ENCODE peak calls at places on chromosomes 11 and 22, in four cellular contexts. One of them, this sample, is unnamed.

GRCh38 chr11:115944596-115944995 is 440.4 kb upstream of the CADM1 start:
- DNase-seq in HepG2: no peak
- DNase-seq in GM12891: no peak
- DNase-seq in H1: no peak
- DNase-seq in this sample: no peak

GRCh38 chr22:32754413-32755041 is 47.0 kb upstream of the TIMP3 start:
- DNase-seq in HepG2: peak
- DNase-seq in GM12891: no peak
- DNase-seq in H1: no peak
- DNase-seq in this sample: no peak

GRCh38 chr11:71086687-71087258 is 165.6 kb downstream of the SHANK2 start:
- DNase-seq in HepG2: peak
- DNase-seq in GM12891: no peak
- DNase-seq in H1: peak
- DNase-seq in this sample: no peak

GRCh38 chr11:22875869-22876473 is 15.7 kb upstream of the CCDC179 start:
- DNase-seq in HepG2: peak
- DNase-seq in GM12891: peak
- DNase-seq in H1: no peak
- DNase-seq in this sample: peak

GRCh38 chr22:22360014-22360413 is 115.4 kb downstream of the VPREB1 start:
- DNase-seq in HepG2: no peak
- DNase-seq in GM12891: no peak
- DNase-seq in H1: no peak
- DNase-seq in this sample: no peak

GRCh38 chr11:122697636-122698167 is 42.2 kb downstream of the UBASH3B start:
- DNase-seq in HepG2: no peak
- DNase-seq in GM12891: peak
- DNase-seq in H1: no peak
- DNase-seq in this sample: peak

GRCh38 chr11:27396259-27396839 is 33.3 kb upstream of the CCDC34 start:
- DNase-seq in HepG2: peak
- DNase-seq in GM12891: no peak
- DNase-seq in H1: no peak
- DNase-seq in this sample: no peak

GRCh38 chr11:99325807-99326206 is 305.1 kb downstream of the CNTN5 start:
- DNase-seq in HepG2: peak
- DNase-seq in GM12891: no peak
- DNase-seq in H1: peak
- DNase-seq in this sample: no peak

GRCh38 chr11:73916435-73916834 is 34.4 kb upstream of the DNAJB13 start:
- DNase-seq in HepG2: no peak
- DNase-seq in GM12891: no peak
- DNase-seq in H1: no peak
- DNase-seq in this sample: no peak

GRCh38 chr22:36347094-36347493 is 40.7 kb downstream of the MYH9 start:
- DNase-seq in HepG2: no peak
- DNase-seq in GM12891: no peak
- DNase-seq in H1: no peak
- DNase-seq in this sample: no peak

GRCh38 chr22:25051983-25052710 is 99.6 kb downstream of the KIAA1671 start:
- DNase-seq in HepG2: peak
- DNase-seq in GM12891: no peak
- DNase-seq in H1: no peak
- DNase-seq in this sample: no peak

GRCh38 chr22:42747701-42748513 is 27.2 kb upstream of the A4GALT start:
- DNase-seq in HepG2: peak
- DNase-seq in GM12891: no peak
- DNase-seq in H1: no peak
- DNase-seq in this sample: no peak

GRCh38 chr11:57903441-57904123 is 120.1 kb upstream of the OR9Q1 start:
- DNase-seq in HepG2: no peak
- DNase-seq in GM12891: peak
- DNase-seq in H1: no peak
- DNase-seq in this sample: peak

GRCh38 chr11:18393581-18394299 is 623 bp upstream of the LDHA start:
- DNase-seq in HepG2: no peak
- DNase-seq in GM12891: no peak
- DNase-seq in H1: no peak
- DNase-seq in this sample: no peak

GRCh38 chr11:45146072-45147016 is at the start of gene PRDM11:
- DNase-seq in HepG2: no peak
- DNase-seq in GM12891: peak
- DNase-seq in H1: no peak
- DNase-seq in this sample: no peak

GRCh38 chr11:118415051-118415738 is 13.8 kb downstream of the ATP5MG start:
- DNase-seq in HepG2: no peak
- DNase-seq in GM12891: no peak
- DNase-seq in H1: no peak
- DNase-seq in this sample: no peak

GRCh38 chr11:118417801-118418200 is 16.4 kb downstream of the ATP5MG start:
- DNase-seq in HepG2: no peak
- DNase-seq in GM12891: no peak
- DNase-seq in H1: no peak
- DNase-seq in this sample: no peak

GRCh38 chr11:118412921-118413320 is 11.5 kb downstream of the ATP5MG start:
- DNase-seq in HepG2: no peak
- DNase-seq in GM12891: no peak
- DNase-seq in H1: no peak
- DNase-seq in this sample: no peak

GRCh38 chr11:118418770-118419169 is 17.4 kb downstream of the ATP5MG start:
- DNase-seq in HepG2: no peak
- DNase-seq in GM12891: no peak
- DNase-seq in H1: no peak
- DNase-seq in this sample: no peak

GRCh38 chr11:118415739-118416068 is 14.3 kb downstream of the ATP5MG start:
- DNase-seq in HepG2: no peak
- DNase-seq in GM12891: no peak
- DNase-seq in H1: no peak
- DNase-seq in this sample: no peak
- TF ChIP-seq TAF1 in HepG2: no peak
- TF ChIP-seq TAF1 in GM12891: no peak
- TF ChIP-seq TAF1 in H1: peak
- TF ChIP-seq TAF1 in this sample: no peak

GRCh38 chr11:88103337-88104206 is 71.7 kb downstream of the RAB38 start:
- DNase-seq in HepG2: peak
- DNase-seq in GM12891: peak
- DNase-seq in H1: peak
- DNase-seq in this sample: peak
- TF ChIP-seq POLR2AphosphoS5 in HepG2: no peak
- TF ChIP-seq POLR2AphosphoS5 in GM12891: no peak
- TF ChIP-seq POLR2AphosphoS5 in H1: no peak
- TF ChIP-seq POLR2AphosphoS5 in this sample: no peak

GRCh38 chr11:67584881-67585873 is 1.6 kb downstream of the GSTP1 start:
- DNase-seq in HepG2: no peak
- DNase-seq in GM12891: no peak
- DNase-seq in H1: no peak
- DNase-seq in this sample: no peak

GRCh38 chr11:67583319-67584204 is at the start of gene GSTP1:
- DNase-seq in HepG2: no peak
- DNase-seq in GM12891: peak
- DNase-seq in H1: peak
- DNase-seq in this sample: peak

GRCh38 chr11:67582026-67582425 is 1.6 kb upstream of the GSTP1 start:
- DNase-seq in HepG2: no peak
- DNase-seq in GM12891: no peak
- DNase-seq in H1: no peak
- DNase-seq in this sample: no peak

GRCh38 chr11:67585911-67586310 is 2.3 kb downstream of the GSTP1 start:
- DNase-seq in HepG2: no peak
- DNase-seq in GM12891: no peak
- DNase-seq in H1: no peak
- DNase-seq in this sample: no peak

DNA sequence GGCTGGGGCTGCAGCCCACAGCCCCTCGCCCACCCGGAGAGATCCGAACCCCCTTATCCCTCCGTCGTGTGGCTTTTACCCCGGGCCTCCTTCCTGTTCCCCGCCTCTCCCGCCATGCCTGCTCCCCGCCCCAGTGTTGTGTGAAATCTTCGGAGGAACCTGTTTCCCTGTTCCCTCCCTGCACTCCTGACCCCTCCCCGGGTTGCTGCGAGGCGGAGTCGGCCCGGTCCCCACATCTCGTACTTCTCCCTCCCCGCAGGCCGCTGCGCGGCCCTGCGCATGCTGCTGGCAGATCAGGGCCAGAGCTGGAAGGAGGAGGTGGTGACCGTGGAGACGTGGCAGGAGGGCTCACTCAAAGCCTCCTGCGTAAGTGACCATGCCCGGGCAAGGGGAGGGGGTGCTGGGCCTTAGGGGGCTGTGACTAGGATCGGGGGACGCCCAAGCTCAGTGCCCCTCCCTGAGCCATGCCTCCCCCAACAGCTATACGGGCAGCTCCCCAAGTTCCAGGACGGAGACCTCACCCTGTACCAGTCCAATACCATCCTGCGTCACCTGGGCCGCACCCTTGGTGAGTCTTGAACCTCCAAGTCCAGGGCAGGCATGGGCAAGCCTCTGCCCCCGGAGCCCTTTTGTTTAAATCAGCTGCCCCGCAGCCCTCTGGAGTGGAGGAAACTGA is 731 bp downstream of the GSTP1 start:
- DNase-seq in HepG2: no peak
- DNase-seq in GM12891: no peak
- DNase-seq in H1: no peak
- DNase-seq in this sample: no peak
- TF ChIP-seq POLR2A in HepG2: no peak
- TF ChIP-seq POLR2A in GM12891: no peak
- TF ChIP-seq POLR2A in H1: no peak
- TF ChIP-seq POLR2A in this sample: no peak

DNA sequence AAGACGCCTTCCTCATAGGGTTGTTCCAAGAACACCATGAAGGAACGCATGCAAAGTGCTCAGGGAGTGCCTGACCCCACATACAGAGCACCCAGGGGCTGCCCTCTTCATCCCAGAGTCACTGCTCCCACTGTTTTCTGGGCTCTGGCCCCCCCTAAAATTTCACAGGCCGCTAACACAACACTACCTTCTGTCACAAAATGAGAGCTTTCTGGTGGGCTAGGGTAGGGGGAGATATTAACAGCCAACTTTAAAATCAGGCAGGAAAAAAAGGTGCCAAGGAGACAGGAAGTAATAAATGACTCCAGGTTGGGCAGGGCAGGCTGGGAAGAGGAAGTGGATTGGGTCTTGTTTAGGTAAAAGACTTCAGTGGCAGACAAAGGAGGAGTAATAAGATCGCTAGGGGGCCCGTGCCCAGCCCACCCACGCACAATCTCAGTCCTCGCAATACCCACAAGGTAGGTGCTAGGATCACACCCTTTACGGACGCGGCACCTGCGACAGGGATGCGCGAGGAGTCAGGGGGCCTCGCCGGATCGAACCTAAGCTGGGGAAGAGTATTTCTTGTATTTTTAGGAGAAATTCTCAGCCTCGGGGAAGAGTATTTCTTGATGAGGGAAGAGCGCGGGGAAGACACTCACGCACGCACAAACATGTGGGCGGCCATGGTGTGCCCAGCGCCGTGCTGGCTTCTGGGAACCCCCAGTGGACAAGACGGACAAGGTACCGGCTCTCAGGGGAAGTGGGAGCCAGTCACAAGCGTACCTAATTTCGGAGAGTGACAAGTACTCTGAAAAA is 911 bp upstream of the FAM118A start:
- DNase-seq in HepG2: no peak
- DNase-seq in GM12891: no peak
- DNase-seq in H1: no peak
- DNase-seq in this sample: no peak
- TF ChIP-seq TAF1 in HepG2: no peak
- TF ChIP-seq TAF1 in GM12891: no peak
- TF ChIP-seq TAF1 in H1: no peak
- TF ChIP-seq TAF1 in this sample: no peak

DNA sequence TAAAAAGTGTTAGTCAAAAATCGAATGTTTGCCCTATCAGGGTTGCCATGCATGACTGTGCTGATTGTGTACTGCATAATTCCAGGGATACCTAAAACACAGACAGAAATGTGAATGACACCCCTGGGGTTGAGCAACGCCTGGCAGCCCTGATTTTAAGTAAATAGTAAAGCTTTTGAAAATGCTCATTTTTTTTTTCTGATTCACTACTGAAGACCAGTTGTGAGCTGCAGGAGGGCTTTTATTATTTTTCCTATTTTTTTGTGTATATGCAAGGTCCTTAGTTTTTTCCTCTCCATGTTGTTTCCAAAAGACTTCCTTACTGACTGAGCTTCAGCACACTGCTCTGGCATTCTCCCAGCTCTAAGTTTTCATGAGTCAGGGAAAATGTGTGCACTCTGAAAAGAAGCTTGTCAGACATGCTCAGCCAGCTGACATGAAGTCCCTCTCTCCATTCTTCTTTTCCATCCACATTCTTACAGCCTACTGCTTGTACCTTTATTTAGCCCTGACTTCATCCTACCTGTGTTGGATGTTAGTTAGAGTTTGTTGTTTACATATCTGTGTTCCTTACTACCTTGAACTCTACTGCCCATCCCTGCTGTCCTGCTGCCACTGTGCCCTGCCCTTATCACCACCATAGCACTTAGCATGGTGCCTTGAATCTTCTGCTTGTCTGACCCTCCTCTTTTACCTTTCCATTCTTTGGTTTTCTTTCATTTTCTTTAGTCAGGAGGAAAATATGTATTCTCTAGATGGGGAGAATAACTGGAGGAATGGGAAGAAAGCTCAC is 79.5 kb downstream of the HORMAD2 start:
- DNase-seq in HepG2: peak
- DNase-seq in GM12891: no peak
- DNase-seq in H1: no peak
- DNase-seq in this sample: no peak
- TF ChIP-seq POLR2AphosphoS5 in HepG2: no peak
- TF ChIP-seq POLR2AphosphoS5 in GM12891: no peak
- TF ChIP-seq POLR2AphosphoS5 in H1: no peak
- TF ChIP-seq POLR2AphosphoS5 in this sample: no peak

DNA sequence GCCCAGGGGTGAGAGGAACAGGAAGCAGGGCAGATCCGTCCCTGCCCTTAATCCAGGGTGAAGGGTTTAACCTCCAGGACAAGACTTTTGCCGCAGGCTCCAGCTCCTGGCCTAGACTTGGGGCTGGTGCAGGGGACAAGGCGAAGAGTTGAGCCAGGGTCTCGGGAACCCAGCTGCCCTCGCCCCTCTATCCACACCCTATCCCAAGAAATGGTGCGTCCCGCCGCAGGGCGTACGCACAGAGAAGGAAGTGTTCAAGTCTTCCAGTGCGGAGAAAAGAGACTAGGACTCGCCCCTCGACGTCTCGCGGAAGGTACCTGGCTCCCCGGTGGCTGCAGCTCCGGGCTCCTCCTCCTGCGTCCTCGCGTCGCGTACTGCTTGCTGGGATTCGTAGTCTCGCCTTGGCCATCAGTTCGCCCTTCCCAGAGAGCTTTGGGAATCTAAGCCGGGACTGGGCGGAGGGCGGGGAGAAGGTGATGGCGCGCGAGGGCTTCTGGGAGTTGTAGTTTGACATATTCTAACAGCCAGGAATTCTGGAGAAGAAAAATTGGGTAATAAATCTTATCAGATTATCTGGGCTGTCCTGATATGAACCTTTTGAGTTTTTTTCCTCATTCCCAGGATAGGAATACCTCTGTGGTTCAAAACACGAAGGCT is at the start of gene ZMAT5:
- DNase-seq in HepG2: peak
- DNase-seq in GM12891: peak
- DNase-seq in H1: peak
- DNase-seq in this sample: peak
- TF ChIP-seq POLR2A in HepG2: peak
- TF ChIP-seq POLR2A in GM12891: peak
- TF ChIP-seq POLR2A in H1: peak
- TF ChIP-seq POLR2A in this sample: peak